ENCODE peak calls at places on chromosomes 4 and X, in five cellular contexts. C is H1, E is GM12878, D is NT2/D1, O is HepG2. W is an unnamed sample.

GRCh38 chrX:9873952-9874351 is 87.7 kb downstream of the SHROOM2 start:
- DNase-seq in O (peak), C (peak), D (no peak), E (no peak), W (peak)

GRCh38 chr4:128338634-128339355 is 51.2 kb upstream of the PGRMC2 start:
- DNase-seq in D (no peak), E (no peak), O (no peak), C (no peak), W (no peak)

GRCh38 chr4:81040175-81040659 is 9.7 kb downstream of the BMP3 start:
- DNase-seq in O (no peak), D (no peak), C (no peak), E (no peak), W (peak)

GRCh38 chr4:22071749-22072148 is 123.2 kb upstream of the KCNIP4 start:
- DNase-seq in O (no peak), C (no peak), E (no peak), D (no peak), W (no peak)

GRCh38 chrX:149504915-149505651 is at the start of gene IDS:
- DNase-seq in O (peak), E (peak), D (peak), C (peak), W (peak)

GRCh38 chr4:39648827-39649558 is 10.3 kb upstream of the SMIM14 start:
- DNase-seq in E (no peak), D (no peak), O (no peak), C (no peak), W (no peak)

GRCh38 chr4:37765741-37766140 is 60.7 kb upstream of the PGM2 start:
- DNase-seq in O (peak), C (no peak), D (no peak), E (peak), W (no peak)

GRCh38 chrX:48698306-48698705 is 1.8 kb downstream of the SUV39H1 start:
- DNase-seq in O (no peak), D (no peak), E (no peak), C (no peak), W (no peak)

GRCh38 chr4:76783836-76784235 is 114.1 kb downstream of the SOWAHB start:
- DNase-seq in C (no peak), E (no peak), O (no peak), D (no peak), W (no peak)

DNA sequence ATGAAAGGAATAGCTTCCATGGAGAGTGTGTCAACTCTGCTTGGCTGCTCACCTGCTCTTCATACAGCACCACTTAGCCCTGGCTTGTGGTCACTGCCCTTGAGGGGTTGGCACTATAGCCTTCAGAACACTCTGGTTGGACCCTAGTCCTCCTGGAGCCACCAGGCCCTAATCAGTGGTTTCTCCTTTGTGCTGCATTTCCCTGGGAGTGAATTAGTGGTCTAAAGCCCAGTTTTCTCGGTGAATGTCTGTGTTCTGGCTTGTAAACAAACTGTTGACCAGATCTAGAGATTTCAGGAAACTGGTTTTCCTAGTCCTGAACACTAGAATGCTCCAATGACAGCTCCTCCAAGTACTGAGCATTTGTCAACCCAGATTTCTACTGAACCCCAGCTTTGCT is 28.6 kb upstream of the TMEM154 start:
- DNase-seq in O (no peak), E (no peak), D (no peak), C (no peak), W (no peak)
- TF ChIP-seq SUZ12 in O (no peak), E (no peak), D (no peak), C (no peak), W (no peak)

GRCh38 chr4:110183058-110183457 is 15.4 kb downstream of the ELOVL6 start:
- DNase-seq in O (no peak), E (no peak), C (no peak), D (no peak), W (no peak)

GRCh38 chr4:110183643-110184042 is 14.8 kb downstream of the ELOVL6 start:
- DNase-seq in O (no peak), E (no peak), C (no peak), D (no peak), W (no peak)

GRCh38 chr4:110188113-110188512 is 10.3 kb downstream of the ELOVL6 start:
- DNase-seq in D (no peak), E (no peak), O (no peak), C (no peak), W (no peak)

GRCh38 chr4:110184791-110185155 is 13.6 kb downstream of the ELOVL6 start:
- DNase-seq in C (no peak), O (no peak), E (no peak), D (no peak), W (no peak)

DNA sequence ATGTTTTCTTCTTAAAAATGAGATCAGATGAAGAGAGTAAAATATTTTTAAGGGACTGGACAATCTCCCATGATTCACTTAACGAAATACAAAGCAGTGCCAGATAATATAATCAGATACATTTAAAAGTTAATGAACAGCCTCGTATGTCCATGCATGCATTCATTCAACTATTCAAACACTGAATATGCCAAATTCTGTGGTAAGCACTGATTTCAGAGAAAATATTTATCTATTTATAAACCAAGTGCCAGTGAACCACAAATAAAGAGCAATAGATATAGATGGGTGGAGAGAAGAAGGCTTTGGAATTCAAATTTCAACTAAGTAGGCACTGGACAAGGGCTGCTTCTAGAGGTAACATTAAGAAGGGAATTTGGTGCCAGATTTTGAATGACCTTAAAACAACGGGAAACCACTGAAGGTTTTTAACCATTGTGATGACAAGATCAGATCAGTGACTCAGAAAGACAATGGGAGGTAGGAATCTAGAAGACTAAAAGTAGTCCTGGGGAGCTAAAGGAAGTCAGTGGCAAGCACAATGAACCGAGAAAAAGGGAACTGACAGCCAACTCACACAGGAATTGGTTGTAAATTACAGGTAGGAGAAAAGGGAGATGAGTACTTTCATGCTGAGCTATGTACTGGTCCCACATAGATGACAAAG is 14.2 kb downstream of the ELOVL6 start:
- DNase-seq in C (no peak), D (peak), O (no peak), E (no peak), W (no peak)
- TF ChIP-seq SUZ12 in C (no peak), D (no peak), O (no peak), E (no peak), W (no peak)

DNA sequence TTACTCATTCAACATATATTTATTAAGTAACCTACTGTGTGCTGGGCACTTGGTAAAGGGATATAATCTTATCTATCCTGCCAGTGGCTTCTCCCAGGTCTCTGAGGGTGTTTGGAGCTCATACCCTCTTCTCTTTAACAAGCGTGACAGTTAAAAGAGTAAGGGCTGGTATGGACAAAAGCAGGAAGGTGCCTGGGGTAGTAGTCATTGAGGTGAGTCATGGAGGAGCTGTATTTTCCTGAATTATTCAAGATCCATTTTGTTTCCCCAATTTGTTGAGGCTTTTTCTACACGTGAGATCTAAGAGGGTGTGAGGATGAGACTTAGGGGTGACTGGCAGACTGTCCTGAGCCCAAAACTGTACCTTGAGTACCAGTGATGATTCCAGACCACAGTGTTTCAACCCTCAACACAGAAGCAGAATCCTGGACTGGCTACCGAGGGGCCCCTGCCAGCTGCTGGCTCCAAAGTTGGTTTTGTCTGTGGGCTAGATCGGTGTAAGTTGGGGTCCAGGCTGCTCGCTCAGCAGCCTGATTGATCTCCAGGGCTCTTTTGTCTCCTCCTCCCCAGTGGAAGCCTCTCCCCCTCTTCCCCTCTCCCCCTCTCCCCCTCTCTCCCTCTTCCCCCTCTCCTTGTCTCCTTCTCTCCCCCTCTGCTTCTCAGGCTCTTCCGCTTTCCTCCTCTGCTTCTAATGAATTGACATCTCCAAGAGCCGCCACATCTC is at the start of gene DRP2:
- DNase-seq in D (no peak), O (no peak), E (no peak), C (peak), W (no peak)
- TF ChIP-seq SUZ12 in D (no peak), O (no peak), E (no peak), C (no peak), W (no peak)

DNA sequence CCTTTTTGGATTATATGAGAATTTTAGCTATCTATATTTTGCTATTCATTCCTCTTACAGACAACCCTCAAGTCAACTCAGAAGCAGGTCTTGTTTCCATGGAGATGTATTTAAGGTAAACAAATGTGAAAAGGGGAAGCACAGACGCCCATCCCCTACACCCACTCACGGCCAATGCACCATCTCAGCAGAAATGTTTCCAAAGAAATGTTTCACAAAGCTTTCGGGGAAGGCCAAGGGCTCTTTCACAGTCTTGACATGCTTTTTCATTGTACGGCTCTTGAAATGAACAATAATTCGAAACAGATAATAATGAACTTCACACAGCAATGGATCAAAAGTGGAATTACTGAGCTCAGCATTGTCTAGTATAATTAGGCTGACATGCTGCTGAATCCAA is 160.7 kb downstream of the SMIM20 start:
- DNase-seq in D (no peak), E (peak), O (no peak), C (no peak), W (no peak)
- TF ChIP-seq SUZ12 in D (no peak), E (no peak), O (no peak), C (no peak), W (no peak)

GRCh38 chr4:147102596-147102995 is 156.9 kb upstream of the TTC29 start:
- DNase-seq in C (no peak), D (no peak), E (no peak), O (no peak), W (no peak)
- TF ChIP-seq SUZ12 in C (no peak), D (no peak), E (no peak), O (no peak), W (no peak)

DNA sequence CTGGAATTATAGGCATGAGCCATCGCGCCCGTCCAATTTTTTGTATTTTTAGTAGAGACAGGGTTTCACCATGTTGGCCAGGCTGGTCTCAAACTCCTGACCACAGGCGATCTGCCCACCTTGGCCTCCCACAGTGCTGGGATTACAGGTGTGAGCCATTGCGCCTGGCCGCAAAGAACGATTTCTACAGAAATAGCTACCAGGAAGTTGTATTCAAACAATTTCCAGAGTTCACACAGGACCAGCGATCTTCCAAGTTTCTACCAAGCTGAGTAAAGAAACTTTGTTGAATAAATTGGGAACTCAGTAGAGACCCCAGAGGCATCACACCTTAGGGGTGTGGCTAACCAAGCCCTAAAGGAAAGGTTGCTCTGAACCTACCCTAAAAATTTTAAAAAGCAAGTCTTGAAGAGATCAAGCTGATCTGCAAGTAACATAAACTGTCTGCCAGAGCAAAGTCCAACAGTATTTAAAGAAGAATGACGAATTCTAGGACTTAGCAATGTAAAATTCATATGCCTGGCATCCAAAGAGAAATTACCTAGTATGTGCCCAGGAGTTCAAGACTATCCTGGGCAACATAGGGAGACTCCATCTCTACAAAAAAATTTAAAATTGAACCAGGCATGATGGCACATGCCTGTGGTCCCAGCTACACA is 48.4 kb upstream of the USP9X start:
- DNase-seq in D (no peak), O (no peak), C (no peak), E (no peak), W (no peak)
- TF ChIP-seq SUZ12 in D (no peak), O (no peak), C (no peak), E (no peak), W (no peak)

DNA sequence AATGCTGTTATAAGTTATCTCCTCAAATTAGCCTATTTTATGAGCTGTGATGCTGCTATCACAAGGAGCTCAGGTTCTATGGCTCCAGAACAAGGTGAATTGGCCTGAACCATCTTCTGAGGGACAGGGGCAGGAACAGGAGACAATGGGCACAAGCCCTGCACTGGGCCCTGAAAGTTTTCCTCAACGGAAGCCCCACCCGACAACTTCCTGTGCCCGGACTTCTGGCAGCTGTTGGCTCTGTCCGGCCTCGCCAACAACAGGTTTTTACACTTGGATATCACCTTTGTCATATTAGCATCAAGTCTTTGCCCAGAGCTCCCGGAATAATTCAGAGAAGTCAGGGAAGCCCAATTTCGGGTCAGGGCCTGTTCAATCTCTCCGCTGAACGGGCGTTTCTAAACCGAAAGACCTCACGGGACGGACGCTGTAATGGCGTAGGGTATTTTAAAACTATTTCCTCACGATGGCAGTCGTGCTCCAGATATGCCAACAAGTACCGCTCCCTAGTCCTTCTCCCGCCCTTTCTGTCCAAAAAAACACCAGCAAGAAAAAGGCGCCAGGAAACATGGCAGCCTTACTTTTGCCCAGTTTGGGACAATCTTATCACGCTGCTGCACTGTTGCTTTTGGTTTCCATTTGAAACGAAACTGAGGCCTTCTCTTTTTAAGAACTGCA is 201.0 kb upstream of the STK26 start:
- DNase-seq in O (no peak), E (peak), C (no peak), D (no peak), W (peak)
- TF ChIP-seq SUZ12 in O (no peak), E (no peak), C (no peak), D (no peak), W (no peak)